ENCODE peak calls at places on chromosomes 7 and 10, in six cellular contexts. One of them, this sample, is unnamed.
A peak's percentile ranks its signal among the peaks of the same experiment; 100 is the strongest.

GRCh38 chr10:97024181-97025073 is 161.3 kb downstream of the SLIT1 start:
- DNase-seq in A549: peak; percentile 70
- DNase-seq in MM.1S: peak; percentile 70
- DNase-seq in astrocyte: peak; percentile 87
- DNase-seq in CD4-positive, CD25-positive, alpha-beta regulatory T cell: no peak
- DNase-seq in ovary: peak; percentile 63
- DNase-seq in this sample: peak; percentile 89

GRCh38 chr7:127367679-127368078 is 24.8 kb downstream of the ZNF800 start:
- DNase-seq in A549: no peak
- DNase-seq in MM.1S: no peak
- DNase-seq in astrocyte: no peak
- DNase-seq in CD4-positive, CD25-positive, alpha-beta regulatory T cell: no peak
- DNase-seq in ovary: no peak
- DNase-seq in this sample: no peak

GRCh38 chr7:155291045-155291530 is 6.6 kb upstream of the INSIG1 start:
- DNase-seq in A549: peak; percentile 70
- DNase-seq in MM.1S: no peak
- DNase-seq in astrocyte: peak; percentile 40
- DNase-seq in CD4-positive, CD25-positive, alpha-beta regulatory T cell: no peak
- DNase-seq in ovary: no peak
- DNase-seq in this sample: peak; percentile 69

GRCh38 chr7:111409714-111410422 is 152.4 kb downstream of the IMMP2L start:
- DNase-seq in A549: no peak
- DNase-seq in MM.1S: no peak
- DNase-seq in astrocyte: peak; percentile 71
- DNase-seq in CD4-positive, CD25-positive, alpha-beta regulatory T cell: no peak
- DNase-seq in ovary: no peak
- DNase-seq in this sample: peak; percentile 22

GRCh38 chr7:98771519-98772241 is 98.1 kb downstream of the TMEM130 start:
- DNase-seq in A549: no peak
- DNase-seq in MM.1S: peak; percentile 69
- DNase-seq in astrocyte: peak; percentile 84
- DNase-seq in CD4-positive, CD25-positive, alpha-beta regulatory T cell: no peak
- DNase-seq in ovary: no peak
- DNase-seq in this sample: peak; percentile 31

GRCh38 chr7:98249106-98249505 is 2.9 kb downstream of the TECPR1 start:
- DNase-seq in A549: no peak
- DNase-seq in MM.1S: no peak
- DNase-seq in astrocyte: no peak
- DNase-seq in CD4-positive, CD25-positive, alpha-beta regulatory T cell: no peak
- DNase-seq in ovary: no peak
- DNase-seq in this sample: no peak

GRCh38 chr7:116426428-116427156 is 72.9 kb upstream of the CAV2 start:
- DNase-seq in A549: peak; percentile 57
- DNase-seq in MM.1S: no peak
- DNase-seq in astrocyte: peak; percentile 83
- DNase-seq in CD4-positive, CD25-positive, alpha-beta regulatory T cell: no peak
- DNase-seq in ovary: no peak
- DNase-seq in this sample: peak; percentile 81

GRCh38 chr7:47619806-47620205 is 37.9 kb upstream of the TNS3 start:
- DNase-seq in A549: no peak
- DNase-seq in MM.1S: no peak
- DNase-seq in astrocyte: no peak
- DNase-seq in CD4-positive, CD25-positive, alpha-beta regulatory T cell: no peak
- DNase-seq in ovary: no peak
- DNase-seq in this sample: no peak

GRCh38 chr7:112481337-112481736 is 546 bp downstream of the LSMEM1 start:
- DNase-seq in A549: no peak
- DNase-seq in MM.1S: no peak
- DNase-seq in astrocyte: peak; percentile 5
- DNase-seq in CD4-positive, CD25-positive, alpha-beta regulatory T cell: no peak
- DNase-seq in ovary: no peak
- DNase-seq in this sample: no peak

GRCh38 chr7:46524350-46524749 is 603.3 kb upstream of the IGFBP3 start:
- DNase-seq in A549: no peak
- DNase-seq in MM.1S: no peak
- DNase-seq in astrocyte: no peak
- DNase-seq in CD4-positive, CD25-positive, alpha-beta regulatory T cell: no peak
- DNase-seq in ovary: no peak
- DNase-seq in this sample: no peak

GRCh38 chr7:64869121-64869725 is 33.9 kb upstream of the ZNF273 start:
- DNase-seq in A549: no peak
- DNase-seq in MM.1S: no peak
- DNase-seq in astrocyte: no peak
- DNase-seq in CD4-positive, CD25-positive, alpha-beta regulatory T cell: no peak
- DNase-seq in ovary: no peak
- DNase-seq in this sample: no peak

GRCh38 chr10:73368238-73368637 is 9.6 kb upstream of the CFAP70 start:
- DNase-seq in A549: no peak
- DNase-seq in MM.1S: no peak
- DNase-seq in astrocyte: no peak
- DNase-seq in CD4-positive, CD25-positive, alpha-beta regulatory T cell: no peak
- DNase-seq in ovary: no peak
- DNase-seq in this sample: no peak

GRCh38 chr7:70334295-70334694 is 736.0 kb downstream of the AUTS2 start:
- DNase-seq in A549: no peak
- DNase-seq in MM.1S: no peak
- DNase-seq in astrocyte: no peak
- DNase-seq in CD4-positive, CD25-positive, alpha-beta regulatory T cell: no peak
- DNase-seq in ovary: no peak
- DNase-seq in this sample: no peak

GRCh38 chr10:32318476-32318896 is 28.5 kb downstream of the EPC1 start:
- DNase-seq in A549: no peak
- DNase-seq in MM.1S: peak; percentile 15
- DNase-seq in astrocyte: no peak
- DNase-seq in CD4-positive, CD25-positive, alpha-beta regulatory T cell: no peak
- DNase-seq in ovary: no peak
- DNase-seq in this sample: no peak

GRCh38 chr7:120806669-120807068 is 51.3 kb downstream of the TSPAN12 start:
- DNase-seq in A549: no peak
- DNase-seq in MM.1S: no peak
- DNase-seq in astrocyte: no peak
- DNase-seq in CD4-positive, CD25-positive, alpha-beta regulatory T cell: no peak
- DNase-seq in ovary: no peak
- DNase-seq in this sample: no peak

GRCh38 chr10:81873932-81874816 is 820 bp upstream of the NRG3 start:
- DNase-seq in A549: no peak
- DNase-seq in MM.1S: peak; percentile 86
- DNase-seq in astrocyte: peak; percentile 12
- DNase-seq in CD4-positive, CD25-positive, alpha-beta regulatory T cell: no peak
- DNase-seq in ovary: no peak
- DNase-seq in this sample: peak; percentile 37

GRCh38 chr7:110534241-110534931 is 556.5 kb upstream of the LRRN3 start:
- DNase-seq in A549: peak; percentile 29
- DNase-seq in MM.1S: no peak
- DNase-seq in astrocyte: peak; percentile 27
- DNase-seq in CD4-positive, CD25-positive, alpha-beta regulatory T cell: no peak
- DNase-seq in ovary: peak; percentile 47
- DNase-seq in this sample: peak; percentile 51

GRCh38 chr10:122465401-122465800 is 4.0 kb downstream of the HTRA1 start:
- DNase-seq in A549: no peak
- DNase-seq in MM.1S: no peak
- DNase-seq in astrocyte: no peak
- DNase-seq in CD4-positive, CD25-positive, alpha-beta regulatory T cell: no peak
- DNase-seq in ovary: no peak
- DNase-seq in this sample: no peak

GRCh38 chr7:102875700-102876192 is 37.1 kb upstream of the LRRC17 start:
- DNase-seq in A549: peak; percentile 96
- DNase-seq in MM.1S: no peak
- DNase-seq in astrocyte: peak; percentile 100
- DNase-seq in CD4-positive, CD25-positive, alpha-beta regulatory T cell: no peak
- DNase-seq in ovary: no peak
- DNase-seq in this sample: peak; percentile 99

GRCh38 chr7:86708334-86708733 is 64.6 kb downstream of the GRM3 start:
- DNase-seq in A549: no peak
- DNase-seq in MM.1S: no peak
- DNase-seq in astrocyte: no peak
- DNase-seq in CD4-positive, CD25-positive, alpha-beta regulatory T cell: no peak
- DNase-seq in ovary: no peak
- DNase-seq in this sample: no peak

GRCh38 chr7:19116121-19117080 is 1.0 kb downstream of the TWIST1 start:
- DNase-seq in A549: peak; percentile 33
- DNase-seq in MM.1S: peak; percentile 24
- DNase-seq in astrocyte: peak; percentile 36
- DNase-seq in CD4-positive, CD25-positive, alpha-beta regulatory T cell: no peak
- DNase-seq in ovary: peak; percentile 48
- DNase-seq in this sample: peak; percentile 27

GRCh38 chr10:14600065-14600464 is 174.6 kb downstream of the FAM107B start:
- DNase-seq in A549: no peak
- DNase-seq in MM.1S: no peak
- DNase-seq in astrocyte: no peak
- DNase-seq in CD4-positive, CD25-positive, alpha-beta regulatory T cell: no peak
- DNase-seq in ovary: no peak
- DNase-seq in this sample: no peak

GRCh38 chr10:14595526-14596182 is 179.0 kb downstream of the FAM107B start:
- DNase-seq in A549: no peak
- DNase-seq in MM.1S: no peak
- DNase-seq in astrocyte: no peak
- DNase-seq in CD4-positive, CD25-positive, alpha-beta regulatory T cell: no peak
- DNase-seq in ovary: no peak
- DNase-seq in this sample: no peak

GRCh38 chr10:14602807-14603538 is 171.7 kb downstream of the FAM107B start:
- DNase-seq in A549: no peak
- DNase-seq in MM.1S: no peak
- DNase-seq in astrocyte: peak; percentile 5
- DNase-seq in CD4-positive, CD25-positive, alpha-beta regulatory T cell: no peak
- DNase-seq in ovary: no peak
- DNase-seq in this sample: no peak

GRCh38 chr10:14601872-14602725 is 172.6 kb downstream of the FAM107B start:
- DNase-seq in A549: peak; percentile 61
- DNase-seq in MM.1S: peak; percentile 76
- DNase-seq in astrocyte: peak; percentile 84
- DNase-seq in CD4-positive, CD25-positive, alpha-beta regulatory T cell: peak; percentile 50
- DNase-seq in ovary: no peak
- DNase-seq in this sample: peak; percentile 89

GRCh38 chr10:14598809-14599764 is 175.6 kb downstream of the FAM107B start:
- DNase-seq in A549: no peak
- DNase-seq in MM.1S: no peak
- DNase-seq in astrocyte: no peak
- DNase-seq in CD4-positive, CD25-positive, alpha-beta regulatory T cell: no peak
- DNase-seq in ovary: no peak
- DNase-seq in this sample: no peak
- H3K27ac ChIP-seq in A549: peak overlapping the region; percentile 2
- H3K27ac ChIP-seq in MM.1S: no peak overlapping the region
- H3K27ac ChIP-seq in astrocyte: no peak overlapping the region
- H3K27ac ChIP-seq in CD4-positive, CD25-positive, alpha-beta regulatory T cell: peak overlapping the region; percentile 44
- H3K27ac ChIP-seq in ovary: no peak overlapping the region
- H3K27ac ChIP-seq in this sample: no peak overlapping the region

DNA sequence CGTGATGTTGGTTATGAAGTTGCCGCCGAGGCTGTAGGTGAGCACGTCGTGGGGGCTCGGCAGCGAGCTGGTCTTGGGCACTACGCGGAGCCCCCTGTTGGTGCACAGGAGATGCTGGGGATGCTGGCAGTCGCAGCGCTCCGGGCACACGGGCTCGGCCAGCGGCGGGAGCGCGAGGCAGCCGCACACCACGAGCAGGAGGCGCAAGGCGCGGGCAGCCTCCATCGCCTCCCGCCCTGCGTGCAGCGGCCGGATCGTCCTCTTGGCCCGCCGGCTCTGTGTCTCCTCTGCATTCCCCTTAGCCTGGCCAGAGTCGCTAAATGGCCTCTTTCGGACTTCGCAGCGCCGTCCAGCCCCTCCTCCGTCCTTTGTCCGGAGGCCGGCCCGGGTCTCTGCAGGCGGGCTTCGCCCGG is 302 bp downstream of the TRIL start:
- DNase-seq in A549: no peak
- DNase-seq in MM.1S: no peak
- DNase-seq in astrocyte: no peak
- DNase-seq in CD4-positive, CD25-positive, alpha-beta regulatory T cell: no peak
- DNase-seq in ovary: no peak
- DNase-seq in this sample: no peak
- H3K4me3 ChIP-seq in A549: no peak overlapping the region
- H3K4me3 ChIP-seq in MM.1S: no peak overlapping the region
- H3K4me3 ChIP-seq in astrocyte: peak overlapping the region; percentile 43
- H3K4me3 ChIP-seq in CD4-positive, CD25-positive, alpha-beta regulatory T cell: no peak overlapping the region
- H3K4me3 ChIP-seq in ovary: peak overlapping the region; percentile 48
- H3K4me3 ChIP-seq in this sample: peak overlapping the region; percentile 50

GRCh38 chr7:141483044-141483443 is 68.2 kb upstream of the AGK start:
- DNase-seq in A549: no peak
- DNase-seq in MM.1S: no peak
- DNase-seq in astrocyte: no peak
- DNase-seq in CD4-positive, CD25-positive, alpha-beta regulatory T cell: no peak
- DNase-seq in ovary: no peak
- DNase-seq in this sample: no peak

GRCh38 chr7:141480953-141481352 is 70.3 kb upstream of the AGK start:
- DNase-seq in A549: no peak
- DNase-seq in MM.1S: no peak
- DNase-seq in astrocyte: no peak
- DNase-seq in CD4-positive, CD25-positive, alpha-beta regulatory T cell: no peak
- DNase-seq in ovary: no peak
- DNase-seq in this sample: no peak

GRCh38 chr7:141481971-141482370 is 69.2 kb upstream of the AGK start:
- DNase-seq in A549: no peak
- DNase-seq in MM.1S: no peak
- DNase-seq in astrocyte: no peak
- DNase-seq in CD4-positive, CD25-positive, alpha-beta regulatory T cell: no peak
- DNase-seq in ovary: no peak
- DNase-seq in this sample: no peak

GRCh38 chr7:141486959-141487358 is 64.3 kb upstream of the AGK start:
- DNase-seq in A549: no peak
- DNase-seq in MM.1S: no peak
- DNase-seq in astrocyte: no peak
- DNase-seq in CD4-positive, CD25-positive, alpha-beta regulatory T cell: no peak
- DNase-seq in ovary: no peak
- DNase-seq in this sample: no peak

DNA sequence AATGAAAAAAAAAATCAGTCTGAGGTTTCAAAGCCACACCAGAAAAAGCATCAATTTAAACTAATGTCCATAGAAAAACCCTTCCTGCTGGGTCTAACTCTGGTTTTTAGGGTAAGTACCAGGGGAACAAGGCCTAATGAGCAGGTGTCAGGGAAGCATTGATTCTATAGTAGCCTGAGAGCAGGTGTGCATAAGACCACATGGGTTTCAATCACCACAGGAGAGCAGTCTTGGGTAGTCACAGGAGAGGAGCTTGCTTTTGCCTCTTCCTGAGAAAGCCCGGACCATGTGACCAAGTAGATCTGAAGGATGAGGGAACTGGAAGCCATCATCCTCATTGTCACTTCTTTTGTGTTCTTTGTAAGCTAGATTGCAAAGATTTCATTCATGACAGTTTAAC is 66.3 kb upstream of the AGK start:
- DNase-seq in A549: no peak
- DNase-seq in MM.1S: peak; percentile 70
- DNase-seq in astrocyte: no peak
- DNase-seq in CD4-positive, CD25-positive, alpha-beta regulatory T cell: no peak
- DNase-seq in ovary: no peak
- DNase-seq in this sample: no peak
- H3K27ac ChIP-seq in A549: no peak overlapping the region
- H3K27ac ChIP-seq in MM.1S: no peak overlapping the region
- H3K27ac ChIP-seq in astrocyte: no peak overlapping the region
- H3K27ac ChIP-seq in CD4-positive, CD25-positive, alpha-beta regulatory T cell: no peak overlapping the region
- H3K27ac ChIP-seq in ovary: no peak overlapping the region
- H3K27ac ChIP-seq in this sample: no peak overlapping the region

GRCh38 chr10:28304032-28304571 is 1.2 kb upstream of the MPP7 start:
- DNase-seq in A549: no peak
- DNase-seq in MM.1S: no peak
- DNase-seq in astrocyte: no peak
- DNase-seq in CD4-positive, CD25-positive, alpha-beta regulatory T cell: no peak
- DNase-seq in ovary: no peak
- DNase-seq in this sample: no peak
- H3K4me3 ChIP-seq in A549: no peak overlapping the region
- H3K4me3 ChIP-seq in MM.1S: no peak overlapping the region
- H3K4me3 ChIP-seq in astrocyte: no peak overlapping the region
- H3K4me3 ChIP-seq in CD4-positive, CD25-positive, alpha-beta regulatory T cell: peak overlapping the region; percentile 93
- H3K4me3 ChIP-seq in ovary: no peak overlapping the region
- H3K4me3 ChIP-seq in this sample: no peak overlapping the region

GRCh38 chr7:37445800-37446199 is 2.9 kb downstream of the ELMO1 start:
- DNase-seq in A549: no peak
- DNase-seq in MM.1S: no peak
- DNase-seq in astrocyte: no peak
- DNase-seq in CD4-positive, CD25-positive, alpha-beta regulatory T cell: no peak
- DNase-seq in ovary: no peak
- DNase-seq in this sample: no peak
- H3K27ac ChIP-seq in A549: no peak overlapping the region
- H3K27ac ChIP-seq in MM.1S: no peak overlapping the region
- H3K27ac ChIP-seq in astrocyte: no peak overlapping the region
- H3K27ac ChIP-seq in CD4-positive, CD25-positive, alpha-beta regulatory T cell: no peak overlapping the region
- H3K27ac ChIP-seq in ovary: no peak overlapping the region
- H3K27ac ChIP-seq in this sample: no peak overlapping the region